ENCODE peak calls at places on chromosomes 13 and 19, in nine cellular contexts. T, P, I, B, D, O, Q, R and N are unnamed samples.

GRCh38 chr19:44722131-44723121 is 23.5 kb downstream of the CEACAM16 start:
- DNase-seq in I (peak; percentile 48), D (no peak), O (no peak), B (no peak), T (no peak), Q (no peak), P (no peak), R (no peak), N (no peak)

GRCh38 chr19:44557933-44558332 is 28.5 kb upstream of the CEACAM20 start:
- DNase-seq in R (no peak), I (no peak), Q (no peak), O (no peak), D (no peak), P (no peak), T (no peak), B (no peak), N (no peak)

GRCh38 chr13:20772401-20773131 is 1.2 kb downstream of the EEF1AKMT1 start:
- DNase-seq in I (no peak), O (no peak), Q (no peak), T (no peak), P (no peak), D (no peak), R (peak; percentile 1), B (no peak), N (no peak)

GRCh38 chr13:38957794-38958592 is 32.6 kb downstream of the STOML3 start:
- DNase-seq in R (no peak), T (no peak), D (no peak), P (no peak), I (no peak), Q (no peak), B (no peak), O (no peak), N (no peak)

GRCh38 chr19:39946532-39946931 is 12.1 kb upstream of the FCGBP start:
- DNase-seq in B (no peak), I (no peak), Q (no peak), P (no peak), R (no peak), T (no peak), D (no peak), O (no peak), N (no peak)

GRCh38 chr13:29909975-29910674 is 59.7 kb upstream of the UBL3 start:
- DNase-seq in Q (no peak), R (peak; percentile 78), P (no peak), I (no peak), T (no peak), B (no peak), O (peak; percentile 28), D (no peak), N (peak; percentile 72)

GRCh38 chr19:3544742-3545668 is 6.0 kb downstream of the TEKTIP1 start:
- DNase-seq in I (peak; percentile 47), T (no peak), O (peak; percentile 74), R (peak; percentile 26), D (peak; percentile 70), B (peak; percentile 87), Q (peak; percentile 69), P (no peak), N (peak; percentile 95)

GRCh38 chr19:11377237-11377636 is 2.8 kb downstream of the SWSAP1 start:
- DNase-seq in I (peak; percentile 50), Q (peak; percentile 64), T (no peak), O (peak; percentile 43), B (no peak), D (no peak), P (no peak), R (peak; percentile 94), N (peak; percentile 44)

GRCh38 chr13:22127277-22128143 is 456.6 kb downstream of the FGF9 start:
- DNase-seq in R (peak; percentile 24), O (no peak), D (no peak), T (no peak), I (no peak), Q (no peak), P (no peak), B (no peak), N (no peak)

GRCh38 chr19:7670790-7671189 is 1.9 kb downstream of the RETN start:
- DNase-seq in I (no peak), R (no peak), B (no peak), T (no peak), D (no peak), Q (no peak), P (no peak), O (no peak), N (no peak)

GRCh38 chr13:32734511-32734910 is 148.3 kb downstream of the PDS5B start:
- DNase-seq in D (no peak), B (no peak), T (no peak), P (no peak), Q (no peak), I (peak; percentile 37), R (peak; percentile 88), O (peak; percentile 21), N (no peak)

GRCh38 chr13:41827507-41828213 is 133.2 kb downstream of the VWA8 start:
- DNase-seq in P (no peak), O (peak; percentile 32), R (peak; percentile 94), I (peak; percentile 87), D (no peak), T (no peak), B (no peak), Q (no peak), N (no peak)

GRCh38 chr13:38872693-38873092 is 117.9 kb downstream of the STOML3 start:
- DNase-seq in Q (peak; percentile 14), B (no peak), R (peak; percentile 5), I (peak; percentile 21), O (peak; percentile 25), P (no peak), D (peak; percentile 43), T (no peak), N (no peak)

GRCh38 chr19:40862785-40863184 is 12.5 kb upstream of the CYP2A6 start:
- DNase-seq in P (no peak), T (no peak), I (no peak), R (no peak), D (no peak), B (no peak), Q (no peak), O (no peak), N (no peak)

GRCh38 chr19:47573076-47574026 is at the start of gene ZNF541:
- DNase-seq in D (peak; percentile 89), O (peak; percentile 41), B (peak; percentile 85), R (peak; percentile 12), P (peak; percentile 87), I (peak; percentile 40), T (peak; percentile 62), Q (peak; percentile 41), N (peak; percentile 93)

DNA sequence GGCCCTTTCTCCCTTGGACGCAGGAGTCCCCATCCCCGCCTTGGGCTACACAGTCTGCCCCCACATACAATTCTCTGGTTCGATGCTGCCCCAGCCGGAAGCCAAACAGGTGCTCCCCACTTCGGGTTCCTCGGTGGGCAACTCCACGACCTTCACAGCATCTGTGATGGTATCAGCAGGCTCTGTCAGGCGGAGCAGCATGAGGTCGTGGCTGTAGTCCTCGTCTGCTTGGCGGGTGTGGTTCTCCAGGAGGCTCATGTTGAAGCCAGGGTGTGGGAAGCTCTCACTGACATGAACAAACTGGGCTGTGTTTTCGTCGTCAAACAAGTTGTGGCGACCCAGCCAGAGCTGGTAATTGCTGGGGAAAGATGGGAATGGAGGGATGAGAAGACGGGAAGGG is 3.5 kb downstream of the KLK1 start:
- DNase-seq in T (no peak), B (no peak), I (no peak), P (no peak), Q (no peak), O (no peak), D (no peak), R (no peak), N (no peak)
- H3K4me3 ChIP-seq in T (no peak overlapping the region), B (no peak overlapping the region), I (no peak overlapping the region), P (peak overlapping the region; percentile 26), Q (no peak overlapping the region), O (no peak overlapping the region), D (no peak overlapping the region), R (no peak overlapping the region), N (no peak overlapping the region)

DNA sequence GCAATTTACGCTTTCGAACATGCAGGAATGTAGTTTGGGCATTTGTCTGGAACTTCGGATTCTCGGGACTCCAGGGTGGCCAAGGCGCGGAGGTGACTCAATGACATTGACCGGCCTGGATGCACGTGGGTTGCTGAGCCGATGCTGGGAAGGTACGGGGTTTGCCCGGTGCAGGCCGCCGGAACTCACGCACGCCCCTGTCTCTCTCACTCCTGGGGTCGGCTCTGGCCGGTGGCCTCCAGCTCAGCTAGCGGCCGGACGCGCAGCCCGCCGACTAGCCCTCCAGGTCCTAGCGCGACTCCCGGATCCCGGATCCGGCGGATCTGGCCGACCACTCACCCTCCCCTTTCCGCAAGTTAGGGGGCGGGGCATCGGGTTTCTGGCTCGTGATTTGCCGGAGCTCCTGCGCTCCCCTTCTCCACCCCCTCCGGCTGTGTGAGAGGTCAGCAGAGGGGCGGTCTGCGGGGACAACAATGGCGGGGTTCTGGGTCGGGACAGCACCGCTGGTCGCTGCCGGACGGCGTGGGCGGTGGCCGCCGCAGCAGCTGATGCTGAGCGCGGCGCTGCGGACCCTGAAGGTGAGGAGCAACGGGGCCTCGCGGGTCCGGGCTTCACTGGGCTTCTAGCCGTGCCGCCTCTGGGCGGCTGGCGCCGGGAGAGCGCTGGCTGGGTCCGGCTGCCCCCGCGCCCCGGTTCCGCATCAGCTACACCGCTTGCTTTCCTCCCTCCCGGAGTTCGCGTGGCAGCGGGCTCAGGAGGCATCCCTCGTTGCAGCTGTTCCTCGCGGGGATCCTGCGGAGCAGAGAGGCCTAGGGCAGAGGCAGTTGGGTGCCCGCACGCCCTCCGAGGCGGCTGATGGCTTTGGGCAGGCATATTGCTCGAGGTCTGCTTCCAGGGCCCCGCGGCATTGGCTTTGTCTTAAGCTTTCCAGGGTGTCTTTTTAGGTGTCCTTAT is at the start of gene PCCA:
- DNase-seq in D (peak; percentile 98), T (peak; percentile 91), Q (peak; percentile 95), R (peak; percentile 89), I (peak; percentile 94), P (peak; percentile 97), B (peak; percentile 97), O (peak; percentile 94), N (peak; percentile 92)
- TF ChIP-seq CTCF in D (no peak), T (no peak), Q (no peak), R (no peak), I (no peak), P (no peak), B (peak; percentile 15), O (no peak), N (no peak)

GRCh38 chr19:20661150-20661819 is at the start of gene ZNF626:
- DNase-seq in I (peak; percentile 96), P (peak; percentile 98), D (peak; percentile 99), R (peak; percentile 94), Q (peak; percentile 96), O (peak; percentile 100), B (peak; percentile 95), T (peak; percentile 97), N (peak; percentile 98)
- TF ChIP-seq POLR2A in I (peak; percentile 81), P (peak; percentile 88), D (peak; percentile 45), R (peak; percentile 37), Q (peak; percentile 71), O (peak; percentile 81), B (no peak), T (peak; percentile 79), N (no peak)

DNA sequence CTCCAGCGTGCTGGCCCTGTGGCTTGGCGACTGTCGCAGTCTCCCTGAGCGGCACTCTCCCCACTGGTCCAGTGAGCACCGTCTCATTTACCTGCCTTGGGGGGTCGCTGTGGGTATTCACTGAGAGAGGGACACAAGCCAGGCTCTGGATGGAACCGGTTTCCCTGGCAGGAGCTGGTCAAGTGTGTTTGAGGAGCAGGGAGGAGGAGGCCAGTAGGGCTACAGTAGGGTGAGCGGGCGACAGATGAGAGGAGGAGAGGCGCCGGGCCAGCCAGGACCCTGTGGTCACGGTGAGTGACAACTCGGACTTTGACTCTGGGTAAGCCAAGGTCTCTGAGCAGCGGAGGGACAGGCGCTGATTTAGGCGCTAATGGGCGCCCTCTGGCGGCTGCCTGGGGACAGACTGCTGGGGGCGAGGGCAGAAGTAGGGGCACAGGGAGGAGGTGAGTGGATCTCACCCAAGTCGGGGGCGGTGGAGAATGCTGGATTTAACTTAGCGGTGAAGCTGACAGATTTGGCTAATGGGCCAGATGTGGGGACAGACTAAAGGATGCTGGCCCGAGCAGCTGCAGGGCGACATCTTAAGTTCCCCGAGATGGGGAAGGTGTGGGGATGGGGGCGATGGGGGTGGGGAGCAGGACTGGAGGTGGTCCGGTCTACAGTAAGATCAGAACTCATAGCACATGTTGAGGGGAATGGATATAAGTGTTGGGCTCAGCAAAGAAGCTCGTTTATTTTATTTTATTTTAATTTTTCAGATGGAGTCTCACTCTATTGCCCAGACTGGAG is 4.7 kb upstream of the PRMT1 start:
- DNase-seq in B (peak; percentile 91), Q (peak; percentile 73), R (peak; percentile 61), T (peak; percentile 70), I (peak; percentile 81), P (no peak), D (peak; percentile 80), O (peak; percentile 61), N (peak; percentile 95)
- H3K4me3 ChIP-seq in B (no peak overlapping the region), Q (no peak overlapping the region), R (no peak overlapping the region), T (peak overlapping the region; percentile 20), I (no peak overlapping the region), P (no peak overlapping the region), D (no peak overlapping the region), O (no peak overlapping the region), N (no peak overlapping the region)